ENCODE peak calls at places on chromosomes 1 and 21, in nine cellular contexts. W is ureter; G is AG20443; O is NCI-H1694 treated with DMSO at 0.1 percent for 48 hours; X is stimulated activated CD4-positive, alpha-beta T cell treated with anti-CD3 and anti-CD28 coated beads, Interleukin-15, amount 100 ng/mL, for 1 hour; F is GM03348; K is GM10248; E is tibial artery; B is osteoblast. R is an unnamed sample.

GRCh38 chr1:175373786-175374623 is 181.4 kb upstream of the KIAA0040 start:
- DNase-seq in W (no peak), G (peak), O (peak), X (no peak), F (peak), K (peak), E (no peak), B (no peak), R (no peak)

GRCh38 chr1:27403065-27403726 is 10.8 kb downstream of the GPR3 start:
- DNase-seq in W (peak), G (peak), O (no peak), X (no peak), F (peak), K (no peak), E (peak), B (peak), R (no peak)

GRCh38 chr1:216183427-216183826 is 239.8 kb downstream of the USH2A start:
- DNase-seq in W (no peak), G (no peak), O (peak), X (no peak), F (peak), K (no peak), E (no peak), B (no peak), R (no peak)

GRCh38 chr1:162857850-162858249 is 3.1 kb downstream of the CCDC190 start:
- DNase-seq in W (no peak), G (no peak), O (no peak), X (no peak), F (peak), K (no peak), E (no peak), B (no peak), R (no peak)

GRCh38 chr21:45869121-45870007 is 112.2 kb upstream of the COL6A1 start:
- DNase-seq in W (peak), G (peak), O (no peak), X (no peak), F (peak), K (no peak), E (no peak), B (peak), R (no peak)

GRCh38 chr1:68028566-68028965 is 21.9 kb downstream of the DIRAS3 start:
- DNase-seq in W (no peak), G (no peak), O (no peak), X (no peak), F (no peak), K (no peak), E (no peak), B (no peak), R (no peak)

GRCh38 chr1:111201275-111202090 is 1.0 kb upstream of the DENND2D start:
- DNase-seq in W (no peak), G (no peak), O (no peak), X (no peak), F (no peak), K (no peak), E (no peak), B (peak), R (no peak)

GRCh38 chr1:245538671-245539070 is 383.9 kb downstream of the KIF26B start:
- DNase-seq in W (no peak), G (no peak), O (no peak), X (no peak), F (no peak), K (no peak), E (no peak), B (no peak), R (no peak)

GRCh38 chr1:51331206-51332100 is 1.1 kb upstream of the TTC39A start:
- DNase-seq in W (no peak), G (peak), O (peak), X (no peak), F (peak), K (peak), E (no peak), B (peak), R (no peak)

GRCh38 chr1:167033646-167034045 is 44.6 kb downstream of the MAEL start:
- DNase-seq in W (no peak), G (no peak), O (no peak), X (no peak), F (no peak), K (no peak), E (no peak), B (no peak), R (no peak)

GRCh38 chr1:91427741-91428140 is 23.1 kb upstream of the HFM1 start:
- DNase-seq in W (no peak), G (no peak), O (no peak), X (no peak), F (no peak), K (no peak), E (no peak), B (no peak), R (no peak)

GRCh38 chr1:205817988-205818387 is 5.0 kb upstream of the SLC41A1 start:
- DNase-seq in W (no peak), G (no peak), O (no peak), X (no peak), F (no peak), K (no peak), E (no peak), B (no peak), R (no peak)

GRCh38 chr1:89540406-89540970 is 15.9 kb downstream of the LRRC8B start:
- DNase-seq in W (no peak), G (no peak), O (no peak), X (no peak), F (no peak), K (no peak), E (no peak), B (no peak), R (no peak)

GRCh38 chr1:167438171-167439138 is 79.9 kb downstream of the CD247 start:
- DNase-seq in W (no peak), G (no peak), O (no peak), X (no peak), F (no peak), K (no peak), E (no peak), B (no peak), R (no peak)

GRCh38 chr1:8373547-8374270 is 55.8 kb downstream of the SLC45A1 start:
- DNase-seq in W (peak), G (peak), O (no peak), X (no peak), F (peak), K (no peak), E (peak), B (peak), R (peak)

GRCh38 chr1:40004857-40005256 is 35.7 kb upstream of the CAP1 start:
- DNase-seq in W (no peak), G (no peak), O (peak), X (no peak), F (no peak), K (no peak), E (no peak), B (no peak), R (no peak)

GRCh38 chr21:15410853-15411252 is 318.9 kb upstream of the USP25 start:
- DNase-seq in W (no peak), G (no peak), O (no peak), X (no peak), F (no peak), K (no peak), E (no peak), B (no peak), R (no peak)

GRCh38 chr1:10714337-10715114 is 81.9 kb downstream of the CASZ1 start:
- DNase-seq in W (no peak), G (no peak), O (no peak), X (no peak), F (no peak), K (no peak), E (no peak), B (no peak), R (no peak)

GRCh38 chr1:48853006-48853405 is 76.3 kb upstream of the BEND5 start:
- DNase-seq in W (no peak), G (peak), O (no peak), X (no peak), F (peak), K (no peak), E (no peak), B (peak), R (no peak)

GRCh38 chr1:115679141-115679611 is 37.4 kb downstream of the VANGL1 start:
- DNase-seq in W (peak), G (peak), O (no peak), X (no peak), F (peak), K (no peak), E (peak), B (peak), R (no peak)

GRCh38 chr1:185159966-185160365 is 3.0 kb downstream of the SWT1 start:
- DNase-seq in W (no peak), G (no peak), O (no peak), X (no peak), F (no peak), K (no peak), E (no peak), B (no peak), R (no peak)

GRCh38 chr1:52571783-52572182 is 18.9 kb upstream of the TUT4 start:
- DNase-seq in W (no peak), G (no peak), O (no peak), X (no peak), F (no peak), K (no peak), E (no peak), B (no peak), R (no peak)

GRCh38 chr1:183195146-183195571 is 9.1 kb downstream of the LAMC2 start:
- DNase-seq in W (no peak), G (no peak), O (no peak), X (no peak), F (peak), K (no peak), E (no peak), B (peak), R (no peak)

GRCh38 chr1:156114101-156114918 is at the start of gene LMNA:
- DNase-seq in W (peak), G (peak), O (peak), X (peak), F (peak), K (peak), E (peak), B (peak), R (peak)

GRCh38 chr1:24619376-24619775 is 23.7 kb upstream of the SRRM1 start:
- DNase-seq in W (no peak), G (no peak), O (no peak), X (no peak), F (no peak), K (no peak), E (no peak), B (no peak), R (no peak)

GRCh38 chr1:89761901-89762300 is 58.9 kb upstream of the LRRC8D start:
- DNase-seq in W (no peak), G (no peak), O (no peak), X (no peak), F (no peak), K (no peak), E (no peak), B (no peak), R (no peak)

GRCh38 chr21:41777934-41778815 is 11.3 kb upstream of the RIPK4 start:
- DNase-seq in W (peak), G (peak), O (no peak), X (no peak), F (peak), K (no peak), E (peak), B (peak), R (peak)

GRCh38 chr1:2124446-2125198 is 70.0 kb downstream of the FAAP20 start:
- DNase-seq in W (no peak), G (no peak), O (no peak), X (no peak), F (no peak), K (no peak), E (no peak), B (peak), R (no peak)

GRCh38 chr1:50333595-50333974 is 89.7 kb downstream of the DMRTA2 start:
- DNase-seq in W (peak), G (peak), O (no peak), X (no peak), F (peak), K (peak), E (no peak), B (peak), R (no peak)

GRCh38 chr1:47986741-47987140 is 10.4 kb downstream of the TRABD2B start:
- DNase-seq in W (no peak), G (peak), O (no peak), X (no peak), F (peak), K (no peak), E (peak), B (peak), R (no peak)

GRCh38 chr1:231940721-231941120 is 314.1 kb downstream of the DISC1 start:
- DNase-seq in W (no peak), G (no peak), O (no peak), X (no peak), F (no peak), K (no peak), E (no peak), B (no peak), R (no peak)

GRCh38 chr1:25232866-25233784 is 823 bp upstream of the SYF2 start:
- DNase-seq in W (peak), G (peak), O (no peak), X (no peak), F (peak), K (peak), E (peak), B (peak), R (peak)

GRCh38 chr21:17903029-17903806 is 84.1 kb upstream of the C21orf91 start:
- DNase-seq in W (no peak), G (peak), O (peak), X (no peak), F (peak), K (peak), E (no peak), B (no peak), R (no peak)

GRCh38 chr1:152613511-152613910 is at the start of gene LCE3B:
- DNase-seq in W (no peak), G (no peak), O (no peak), X (no peak), F (no peak), K (no peak), E (no peak), B (no peak), R (no peak)

GRCh38 chr1:233998926-233999325 is 94.5 kb downstream of the SLC35F3 start:
- DNase-seq in W (no peak), G (no peak), O (peak), X (no peak), F (no peak), K (no peak), E (no peak), B (no peak), R (no peak)

GRCh38 chr1:20265243-20265642 is 25.4 kb upstream of the VWA5B1 start:
- DNase-seq in W (no peak), G (peak), O (no peak), X (no peak), F (no peak), K (no peak), E (no peak), B (no peak), R (no peak)

GRCh38 chr1:26538480-26539412 is 9.2 kb downstream of the RPS6KA1 start:
- DNase-seq in W (no peak), G (peak), O (peak), X (no peak), F (peak), K (peak), E (no peak), B (peak), R (no peak)

GRCh38 chr1:206821493-206821892 is 43.9 kb upstream of the IL20 start:
- DNase-seq in W (no peak), G (no peak), O (no peak), X (no peak), F (no peak), K (no peak), E (no peak), B (no peak), R (no peak)